ENCODE peak calls at places on chromosomes 13 and 19, in eight cellular contexts. M, N, T, K, W, P, U and X are unnamed samples.
A peak's percentile ranks its signal among the peaks of the same experiment; 100 is the strongest.

GRCh38 chr19:19146000-19146608 is 7.8 kb upstream of the TMEM161A start:
- DNase-seq in T (peak; percentile 19), W (no peak), M (peak; percentile 17), P (peak; percentile 91), U (peak; percentile 79), K (peak; percentile 45), N (peak; percentile 66), X (peak; percentile 25)

GRCh38 chr13:23679214-23679613 is 109.0 kb downstream of the TNFRSF19 start:
- DNase-seq in U (no peak), W (no peak), T (peak; percentile 36), N (no peak), M (no peak), P (no peak), K (no peak), X (no peak)

GRCh38 chr13:100883453-100883852 is 208.9 kb upstream of the TMTC4 start:
- DNase-seq in P (no peak), K (no peak), M (no peak), T (no peak), W (no peak), U (no peak), N (no peak), X (no peak)

GRCh38 chr13:73754727-73755292 is 379.4 kb downstream of the KLF12 start:
- DNase-seq in T (peak; percentile 19), W (peak; percentile 20), K (no peak), P (peak; percentile 54), M (peak; percentile 38), U (no peak), N (no peak), X (no peak)

GRCh38 chr13:48985751-48986150 is 10.0 kb downstream of the FNDC3A start:
- DNase-seq in T (no peak), K (no peak), N (no peak), P (no peak), M (no peak), W (no peak), U (no peak), X (no peak)

GRCh38 chr13:84946144-84946543 is 853.1 kb downstream of the SLITRK6 start:
- DNase-seq in P (no peak), N (no peak), K (no peak), W (no peak), M (no peak), U (no peak), T (no peak), X (no peak)

GRCh38 chr19:6464070-6464873 is at the start of gene CRB3:
- DNase-seq in T (no peak), K (no peak), U (no peak), N (peak; percentile 42), W (no peak), M (peak; percentile 93), P (no peak), X (no peak)

GRCh38 chr19:40445945-40446784 is 2.0 kb upstream of the SERTAD3 start:
- DNase-seq in K (no peak), M (peak; percentile 42), W (no peak), T (no peak), P (no peak), U (no peak), N (no peak), X (no peak)

GRCh38 chr13:41765813-41766212 is 195.1 kb downstream of the VWA8 start:
- DNase-seq in M (no peak), U (no peak), N (no peak), T (no peak), K (no peak), P (no peak), W (no peak), X (no peak)

GRCh38 chr19:48615145-48616040 is 517 bp upstream of the FAM83E start:
- DNase-seq in P (no peak), M (no peak), T (no peak), W (no peak), N (no peak), U (no peak), K (no peak), X (no peak)

GRCh38 chr13:113129480-113129879 is 6.9 kb downstream of the F10 start:
- DNase-seq in T (no peak), M (no peak), W (no peak), P (no peak), K (no peak), U (no peak), N (no peak), X (no peak)

GRCh38 chr13:94054159-94054558 is 425.3 kb downstream of the DCT start:
- DNase-seq in N (no peak), U (no peak), P (no peak), T (no peak), M (no peak), W (no peak), K (no peak), X (no peak)

GRCh38 chr13:111153977-111154332 is 38.8 kb downstream of the ARHGEF7 start:
- DNase-seq in N (no peak), U (no peak), T (no peak), P (no peak), W (no peak), K (no peak), M (no peak), X (no peak)

GRCh38 chr13:33782631-33783030 is 35.3 kb upstream of the RFC3 start:
- DNase-seq in T (no peak), M (no peak), W (no peak), U (no peak), K (no peak), N (no peak), P (no peak), X (no peak)

GRCh38 chr19:6501740-6502648 is at the start of gene TUBB4A:
- DNase-seq in N (no peak), U (no peak), K (no peak), W (no peak), P (peak; percentile 23), M (no peak), T (no peak), X (no peak)

GRCh38 chr19:33654840-33655508 is 33.2 kb downstream of the CHST8 start:
- DNase-seq in P (no peak), W (no peak), N (no peak), U (no peak), T (no peak), K (no peak), M (no peak), X (no peak)

GRCh38 chr19:2333027-2333806 is 4.7 kb downstream of the SPPL2B start:
- DNase-seq in K (no peak), M (peak; percentile 90), N (no peak), P (no peak), U (no peak), W (no peak), T (no peak), X (no peak)

GRCh38 chr13:110643324-110643723 is 28.0 kb downstream of the NAXD start:
- DNase-seq in T (no peak), W (no peak), P (no peak), M (no peak), U (no peak), K (no peak), N (no peak), X (peak; percentile 60)

GRCh38 chr13:91564422-91564821 is 166.0 kb downstream of the GPC5 start:
- DNase-seq in W (no peak), N (no peak), U (no peak), T (no peak), M (no peak), K (no peak), P (no peak), X (no peak)

GRCh38 chr19:6126335-6126974 is 9.0 kb upstream of the ACSBG2 start:
- DNase-seq in M (peak; percentile 72), P (no peak), N (no peak), U (no peak), W (no peak), K (no peak), T (no peak), X (no peak)

GRCh38 chr13:113369189-113369588 is 5.3 kb upstream of the GRTP1 start:
- DNase-seq in K (no peak), M (no peak), N (no peak), U (no peak), W (no peak), T (no peak), P (no peak), X (no peak)

GRCh38 chr19:13902993-13903555 is 2.8 kb downstream of the BRME1 start:
- DNase-seq in P (no peak), M (no peak), U (no peak), K (no peak), W (no peak), T (no peak), N (no peak), X (no peak)

GRCh38 chr19:53868091-53868891 is 608 bp downstream of the MYADM start:
- DNase-seq in T (no peak), N (peak; percentile 54), K (no peak), M (peak; percentile 21), W (no peak), P (peak; percentile 57), U (peak; percentile 64), X (peak; percentile 79)

GRCh38 chr19:8485561-8486371 is 16.7 kb downstream of the PRAM1 start:
- DNase-seq in U (no peak), K (no peak), M (no peak), P (no peak), N (no peak), W (no peak), T (no peak), X (no peak)

GRCh38 chr19:10219678-10220077 is 11.5 kb downstream of the S1PR2 start:
- DNase-seq in N (no peak), M (peak; percentile 77), U (no peak), W (no peak), K (no peak), P (no peak), T (no peak), X (no peak)

GRCh38 chr19:4415352-4415751 is 12.9 kb downstream of the CHAF1A start:
- DNase-seq in T (no peak), W (no peak), M (no peak), K (no peak), P (no peak), U (no peak), N (no peak), X (no peak)

GRCh38 chr13:40316301-40316700 is 350.1 kb downstream of the FOXO1 start:
- DNase-seq in P (no peak), U (no peak), W (no peak), T (no peak), M (no peak), K (no peak), N (no peak), X (no peak)

GRCh38 chr13:72379581-72379980 is 347.8 kb downstream of the MZT1 start:
- DNase-seq in T (no peak), N (no peak), M (no peak), W (no peak), P (no peak), U (no peak), K (no peak), X (no peak)

GRCh38 chr13:31042084-31042483 is 109.6 kb downstream of the TEX26 start:
- DNase-seq in U (no peak), T (no peak), N (no peak), K (no peak), P (no peak), M (no peak), W (no peak), X (no peak)

GRCh38 chr19:30116530-30116929 is 174.5 kb downstream of the URI1 start:
- DNase-seq in K (no peak), N (no peak), P (no peak), M (no peak), W (no peak), T (no peak), U (no peak), X (no peak)

GRCh38 chr19:30391554-30392551 is 19.7 kb downstream of the ZNF536 start:
- DNase-seq in N (no peak), U (no peak), K (no peak), M (no peak), T (no peak), W (peak; percentile 84), P (no peak), X (no peak)

GRCh38 chr13:33379597-33379996 is 94.0 kb upstream of the STARD13 start:
- DNase-seq in K (no peak), T (no peak), M (no peak), N (no peak), P (no peak), U (no peak), W (no peak), X (no peak)

GRCh38 chr19:13262450-13262849 is 112.2 kb downstream of the IER2 start:
- DNase-seq in U (no peak), M (peak; percentile 11), W (no peak), P (no peak), K (no peak), T (no peak), N (no peak), X (no peak)

GRCh38 chr19:42421591-42422031 is 5.6 kb downstream of the LIPE start:
- DNase-seq in W (no peak), T (no peak), P (no peak), K (no peak), M (no peak), U (peak; percentile 39), N (no peak), X (no peak)